ENCODE peak calls at places on chromosomes 13 and 19, in four cellular contexts. X is HuH-7, U is H9, Q is cardiac fibroblast. E is an unnamed sample.
A peak's percentile ranks its signal among the peaks of the same experiment; 100 is the strongest.

GRCh38 chr19:18723871-18724377 is 40.4 kb downstream of the CRTC1 start:
- DNase-seq in X (no peak), Q (no peak), U (no peak), E (peak; percentile 49)

GRCh38 chr13:44755872-44756271 is 179.7 kb upstream of the TSC22D1 start:
- DNase-seq in X (no peak), U (no peak), Q (peak; percentile 49), E (no peak)

GRCh38 chr19:46718157-46718933 is 1.4 kb upstream of the PRKD2 start:
- DNase-seq in X (peak; percentile 55), U (peak; percentile 55), Q (no peak), E (peak; percentile 86)

GRCh38 chr19:50906217-50906616 is 5.0 kb downstream of the KLK4 start:
- DNase-seq in X (peak; percentile 30), Q (peak; percentile 21), U (peak; percentile 77), E (peak; percentile 88)

GRCh38 chr19:29596080-29596479 is 10.0 kb upstream of the POP4 start:
- DNase-seq in X (no peak), U (no peak), Q (no peak), E (no peak)

GRCh38 chr19:41299755-41300089 is 10.2 kb upstream of the CCDC97 start:
- DNase-seq in Q (peak; percentile 77), U (no peak), X (no peak), E (no peak)

GRCh38 chr13:88107486-88108044 is 436.4 kb downstream of the SLITRK5 start:
- DNase-seq in U (no peak), Q (no peak), X (no peak), E (no peak)

GRCh38 chr19:37931941-37932655 is 25.1 kb downstream of the SIPA1L3 start:
- DNase-seq in X (peak; percentile 74), Q (peak; percentile 50), U (peak; percentile 81), E (peak; percentile 83)